ENCODE peak calls at places on chromosomes 3 and 15, in five cellular contexts. H is Panc1, D is GM23338, U is HepG2, Y is GM12878. M is an unnamed sample. For H3K36me3, the result is how much of the 10 kb centered on the place peaks cover.

GRCh38 chr3:12644297-12644937 is 19.5 kb downstream of the RAF1 start:
- ATAC-seq in U (no peak), D (no peak), Y (no peak), H (no peak), M (no peak)

GRCh38 chr3:131048030-131048429 is 21.4 kb downstream of the NEK11 start:
- ATAC-seq in H (no peak), Y (no peak), D (peak), U (no peak), M (no peak)

GRCh38 chr3:31579828-31580227 is 47.1 kb downstream of the STT3B start:
- ATAC-seq in Y (no peak), H (no peak), U (no peak), D (no peak), M (no peak)

GRCh38 chr15:38533416-38533915 is 31.1 kb downstream of the RASGRP1 start:
- ATAC-seq in U (no peak), H (no peak), Y (no peak), D (no peak), M (no peak)

GRCh38 chr15:76648732-76649444 is 256.3 kb downstream of the SCAPER start:
- ATAC-seq in H (no peak), Y (no peak), U (no peak), D (peak), M (no peak)

GRCh38 chr3:65588884-65589283 is 449.8 kb downstream of the MAGI1 start:
- ATAC-seq in Y (no peak), U (no peak), D (no peak), H (no peak), M (no peak)

GRCh38 chr3:14793126-14793857 is 25.5 kb upstream of the FGD5 start:
- ATAC-seq in H (no peak), U (no peak), Y (no peak), D (no peak), M (peak)

GRCh38 chr15:70120954-70121655 is 23.4 kb upstream of the TLE3 start:
- ATAC-seq in H (no peak), D (no peak), Y (no peak), U (no peak), M (peak)

GRCh38 chr3:33099701-33100100 is 2.8 kb upstream of the GLB1 start:
- ATAC-seq in U (no peak), H (no peak), Y (no peak), D (no peak), M (no peak)

GRCh38 chr3:79019137-79019923 is 748.5 kb downstream of the ROBO1 start:
- ATAC-seq in U (peak), D (peak), H (peak), Y (peak), M (peak)

GRCh38 chr15:61890106-61890505 is 170.1 kb downstream of the VPS13C start:
- ATAC-seq in D (no peak), U (no peak), Y (no peak), H (no peak), M (no peak)

GRCh38 chr3:166123576-166123975 is 286.4 kb upstream of the BCHE start:
- ATAC-seq in Y (no peak), H (no peak), U (no peak), D (no peak), M (no peak)

GRCh38 chr15:99671926-99672701 is 61.1 kb downstream of the LYSMD4 start:
- ATAC-seq in U (no peak), D (no peak), Y (no peak), H (no peak), M (no peak)

GRCh38 chr15:79682851-79683288 is 213.9 kb downstream of the MTHFS start:
- ATAC-seq in D (no peak), H (no peak), Y (no peak), U (no peak), M (no peak)

GRCh38 chr3:136366289-136366688 is 116.1 kb downstream of the PCCB start:
- ATAC-seq in D (no peak), U (no peak), Y (no peak), H (no peak), M (no peak)

GRCh38 chr3:107981471-107982111 is 109.2 kb downstream of the CD47 start:
- ATAC-seq in Y (no peak), H (peak), D (peak), U (peak), M (peak)

GRCh38 chr3:141294848-141295247 is 63.2 kb downstream of the PXYLP1 start:
- ATAC-seq in H (peak), Y (no peak), U (no peak), D (no peak), M (no peak)

GRCh38 chr15:78641876-78642275 is 866 bp upstream of the CHRNB4 start:
- ATAC-seq in D (peak), U (no peak), Y (no peak), H (no peak), M (no peak)

GRCh38 chr3:134446800-134447199 is 39.0 kb downstream of the ANAPC13 start:
- ATAC-seq in H (no peak), U (no peak), D (no peak), Y (no peak), M (no peak)

GRCh38 chr3:72137865-72138861 is 353.2 kb upstream of the PROK2 start:
- ATAC-seq in U (no peak), Y (peak), D (no peak), H (no peak), M (no peak)

GRCh38 chr3:11568503-11569155 is 75.1 kb downstream of the VGLL4 start:
- ATAC-seq in U (no peak), D (no peak), Y (no peak), H (peak), M (peak)

GRCh38 chr3:106197532-106198187 is 328.8 kb upstream of the CBLB start:
- ATAC-seq in D (no peak), H (no peak), U (no peak), Y (no peak), M (no peak)

GRCh38 chr15:69140306-69140705 is 20.1 kb upstream of the GLCE start:
- ATAC-seq in H (no peak), Y (no peak), U (no peak), D (no peak), M (no peak)

GRCh38 chr3:161316006-161316689 is 55.2 kb downstream of the SPTSSB start:
- ATAC-seq in H (no peak), D (no peak), U (no peak), Y (no peak), M (no peak)

GRCh38 chr3:23159929-23160328 is 43.2 kb upstream of the UBE2E2 start:
- ATAC-seq in Y (no peak), D (no peak), U (no peak), H (no peak), M (peak)

GRCh38 chr3:58350627-58351013 is 17.9 kb downstream of the PXK start:
- ATAC-seq in Y (peak), H (no peak), U (no peak), D (no peak), M (no peak)

GRCh38 chr3:87167634-87168456 is 59.3 kb upstream of the CHMP2B start:
- ATAC-seq in D (peak), Y (peak), H (peak), U (peak), M (no peak)

GRCh38 chr3:191523099-191523498 is 62.1 kb downstream of the PYDC2 start:
- ATAC-seq in H (no peak), Y (no peak), U (no peak), D (no peak), M (no peak)

GRCh38 chr15:93417156-93418077 is 328.4 kb upstream of the RGMA start:
- ATAC-seq in H (no peak), D (no peak), Y (no peak), U (no peak), M (peak)

GRCh38 chr3:131110087-131110486 is 83.4 kb downstream of the NEK11 start:
- ATAC-seq in H (peak), U (no peak), Y (no peak), D (no peak), M (no peak)

GRCh38 chr3:186694288-186695032 is 22.7 kb upstream of the KNG1 start:
- ATAC-seq in H (no peak), Y (no peak), U (no peak), D (peak), M (no peak)

GRCh38 chr3:56753206-56753605 is 48.5 kb downstream of the ARHGEF3 start:
- ATAC-seq in U (no peak), D (no peak), H (no peak), Y (peak), M (no peak)

GRCh38 chr3:16916840-16917239 is 32.1 kb downstream of the PLCL2 start:
- ATAC-seq in Y (no peak), H (no peak), U (no peak), D (no peak), M (no peak)

GRCh38 chr3:3800685-3801509 is 1.7 kb downstream of the LRRN1 start:
- ATAC-seq in U (peak), D (peak), H (peak), Y (no peak), M (peak)

GRCh38 chr15:90465140-90465929 is 64.4 kb upstream of the CRTC3 start:
- ATAC-seq in Y (no peak), H (peak), D (no peak), U (no peak), M (no peak)

GRCh38 chr3:54895613-54896012 is 32.2 kb downstream of the LRTM1 start:
- ATAC-seq in D (no peak), H (no peak), U (no peak), Y (no peak), M (no peak)

GRCh38 chr15:43922021-43922420 is 95.2 kb downstream of the WDR76 start:
- ATAC-seq in D (no peak), Y (no peak), H (no peak), U (no peak), M (no peak)

GRCh38 chr3:127252446-127252845 is 35.4 kb downstream of the PRR20G start:
- ATAC-seq in H (no peak), Y (no peak), D (no peak), U (no peak), M (no peak)
- H3K36me3 ChIP-seq in H (under half), Y (under half), D (under half), U (under half), M (under half)

DNA sequence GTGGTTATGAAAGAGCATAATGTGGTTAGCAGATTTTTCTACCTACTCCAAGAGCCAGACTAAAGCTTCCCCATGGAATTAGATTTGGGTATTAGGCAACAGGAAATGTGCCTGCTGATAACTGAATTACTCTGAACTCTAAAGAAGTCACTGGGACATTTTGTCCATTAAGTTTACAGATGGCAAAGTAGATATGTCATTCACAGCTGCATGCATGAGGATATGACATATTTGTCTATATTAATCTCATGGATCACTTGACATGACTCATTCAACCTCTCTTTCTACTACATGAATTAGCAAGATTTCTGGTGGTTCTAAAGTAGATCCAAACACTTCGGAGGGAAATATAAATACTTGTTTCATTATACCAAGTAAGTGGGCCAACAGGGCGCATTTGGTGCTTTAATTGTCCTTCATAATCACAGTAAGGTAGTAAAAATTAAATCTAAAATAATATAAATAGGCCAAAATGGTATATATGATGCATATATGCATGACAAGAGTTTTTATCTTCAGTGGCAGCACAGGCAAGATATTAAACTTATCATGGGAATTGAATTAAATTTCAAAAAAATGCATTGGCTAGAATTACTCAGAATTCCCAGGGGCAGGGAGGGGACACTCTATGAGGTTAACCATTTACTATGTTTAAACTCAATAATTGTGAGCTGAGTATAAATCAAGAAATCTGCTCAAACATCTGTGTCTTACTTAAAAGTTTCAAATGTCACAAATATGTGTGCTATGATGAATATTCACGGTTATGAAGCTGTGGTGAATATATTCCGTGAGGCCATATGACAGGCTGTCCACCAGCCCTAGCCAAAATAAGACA is 365.3 kb upstream of the KCNMB2 start:
- ATAC-seq in Y (no peak), U (no peak), H (no peak), D (no peak), M (peak)
- TF ChIP-seq POLR2AphosphoS5 in Y (no peak), U (no peak), H (no peak), D (no peak), M (peak)

DNA sequence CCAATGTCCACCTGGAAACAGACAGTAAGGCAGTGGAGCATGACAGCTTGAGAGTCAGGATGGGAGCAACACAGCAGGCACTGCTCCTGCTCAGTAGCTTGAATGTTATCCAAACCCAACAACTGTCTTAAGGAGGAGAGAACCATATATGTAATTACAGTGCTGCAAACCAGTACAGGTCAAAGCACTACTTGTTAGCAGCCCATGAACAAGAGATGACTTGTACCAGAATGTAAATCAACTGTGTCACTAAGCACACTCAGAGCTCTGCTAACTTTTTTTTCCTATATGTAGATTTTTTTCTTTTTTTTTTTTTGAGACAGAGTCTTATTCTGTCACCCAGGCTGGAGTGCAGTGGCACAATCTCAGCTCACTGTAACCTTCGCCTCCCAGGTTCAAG is 87.1 kb downstream of the ANO10 start:
- ATAC-seq in Y (no peak), H (no peak), D (no peak), U (no peak), M (no peak)
- H3K36me3 ChIP-seq in Y (under half), H (under half), D (under half), U (under half), M (under half)

DNA sequence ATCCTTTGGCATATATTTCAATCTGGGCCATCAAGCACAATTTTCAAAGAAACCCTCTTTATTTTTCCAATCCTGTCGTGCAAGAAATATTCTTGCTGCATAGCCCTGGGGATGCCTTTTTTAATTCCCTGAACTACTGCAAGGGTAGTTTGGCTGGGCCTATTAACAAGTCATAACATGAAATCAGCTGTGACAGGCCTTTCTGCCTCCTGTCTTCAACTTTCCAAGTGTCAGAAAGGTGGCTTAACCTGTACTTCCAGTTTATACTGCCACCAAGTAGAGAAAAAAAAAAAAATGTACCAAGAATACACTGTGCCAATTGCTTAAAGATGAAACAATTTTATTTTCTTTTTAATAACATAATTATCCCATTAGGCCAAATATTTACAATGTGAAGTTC is 32.4 kb upstream of the SPPL2A start:
- ATAC-seq in H (no peak), Y (no peak), U (no peak), D (no peak), M (no peak)
- TF ChIP-seq POLR2AphosphoS5 in H (no peak), Y (no peak), U (no peak), D (no peak), M (no peak)

GRCh38 chr15:81002254-81003022 is 1.7 kb downstream of the TLNRD1 start:
- ATAC-seq in U (no peak), D (peak), H (peak), Y (no peak), M (no peak)

GRCh38 chr15:81001180-81002003 is 669 bp downstream of the TLNRD1 start:
- ATAC-seq in D (peak), H (peak), U (peak), Y (peak), M (peak)

GRCh38 chr15:81000626-81001179 is at the start of gene TLNRD1:
- ATAC-seq in U (peak), H (peak), Y (peak), D (peak), M (peak)

GRCh38 chr15:81003023-81003350 is 2.3 kb downstream of the TLNRD1 start:
- ATAC-seq in D (peak), H (no peak), Y (no peak), U (no peak), M (no peak)

GRCh38 chr15:81002004-81002253 is 1.2 kb downstream of the TLNRD1 start:
- ATAC-seq in Y (no peak), U (no peak), H (peak), D (peak), M (peak)
- H3K36me3 ChIP-seq in Y (under half), U (under half), H (under half), D (under half), M (under half)

GRCh38 chr3:159765025-159765859 is 223.4 kb upstream of the IL12A start:
- ATAC-seq in Y (peak), D (peak), U (peak), H (peak), M (peak)
- TF ChIP-seq POLR2AphosphoS5 in Y (no peak), D (no peak), U (no peak), H (no peak), M (peak)

GRCh38 chr15:39997031-39997430 is 42.0 kb downstream of the SRP14 start:
- ATAC-seq in D (no peak), U (no peak), H (no peak), Y (no peak), M (no peak)
- H3K36me3 ChIP-seq in D (half or more), U (under half), H (under half), Y (under half), M (under half)